ENCODE peak calls at places on chromosomes 3 and 15, in nine cellular contexts. F is sciatic nerve; C is effector memory CD4-positive, alpha-beta T cell; E is nucleus accumbens; O is SHP77; Q is NCI-H2081 treated with DMSO at 0.1 percent for 48 hours; M is HCEC 1CT; Z is ovary; P is left cardiac atrium. I is an unnamed sample.

GRCh38 chr3:40827942-40828688 is 303.4 kb downstream of the ZNF621 start:
- DNase-seq in Q (no peak), O (no peak), P (peak; percentile 52), F (peak; percentile 58), C (no peak), M (no peak), Z (no peak), E (no peak), I (no peak)

GRCh38 chr3:136343873-136344281 is 93.7 kb downstream of the PCCB start:
- DNase-seq in P (peak; percentile 89), M (peak; percentile 96), F (peak; percentile 86), C (no peak), Q (no peak), Z (peak; percentile 57), O (peak; percentile 82), E (no peak), I (peak; percentile 80)

GRCh38 chr3:159560214-159561004 is 428.2 kb upstream of the IL12A start:
- DNase-seq in F (no peak), Z (no peak), O (no peak), P (no peak), E (no peak), Q (no peak), M (no peak), C (no peak), I (no peak)

GRCh38 chr3:170179444-170179843 is 2.1 kb downstream of the PHC3 start:
- DNase-seq in Q (no peak), Z (no peak), O (no peak), C (no peak), E (no peak), P (no peak), F (no peak), M (no peak), I (no peak)

GRCh38 chr3:157581331-157581730 is 78.1 kb upstream of the VEPH1 start:
- DNase-seq in M (peak; percentile 32), O (no peak), Z (no peak), P (no peak), Q (no peak), C (no peak), F (no peak), E (no peak), I (no peak)

GRCh38 chr3:192372001-192372400 is 355.3 kb downstream of the FGF12 start:
- DNase-seq in E (no peak), Z (no peak), F (no peak), Q (no peak), M (no peak), O (no peak), P (no peak), C (no peak), I (no peak)

GRCh38 chr3:184350618-184351017 is 10.8 kb downstream of the CLCN2 start:
- DNase-seq in M (no peak), P (no peak), Q (no peak), O (no peak), C (no peak), Z (no peak), F (no peak), E (no peak), I (no peak)

GRCh38 chr3:129107793-129108192 is 13.8 kb downstream of the RAB43 start:
- DNase-seq in O (peak; percentile 64), P (no peak), M (no peak), F (no peak), Q (no peak), E (no peak), Z (no peak), C (no peak), I (no peak)

GRCh38 chr15:90086868-90087268 is 15.4 kb downstream of the IDH2 start:
- DNase-seq in Q (no peak), M (peak; percentile 42), F (no peak), Z (no peak), O (peak; percentile 44), E (no peak), P (no peak), C (no peak), I (no peak)

GRCh38 chr3:55160241-55160877 is 232.5 kb upstream of the LRTM1 start:
- DNase-seq in O (no peak), M (peak; percentile 100), F (peak; percentile 60), P (peak; percentile 69), C (no peak), Q (no peak), Z (no peak), E (no peak), I (no peak)

GRCh38 chr3:143171141-143171651 is 51.6 kb downstream of the CHST2 start:
- DNase-seq in O (no peak), E (no peak), P (no peak), M (no peak), F (no peak), C (no peak), Q (no peak), Z (no peak), I (no peak)

GRCh38 chr3:68858549-68858948 is 73.8 kb downstream of the TAFA4 start:
- DNase-seq in Q (no peak), Z (no peak), C (no peak), E (no peak), O (no peak), F (no peak), M (no peak), P (no peak), I (no peak)

I was measured in NCI-H2029.